ENCODE peak calls at places on chromosomes 3 and 15, in six cellular contexts. C is DND-41, M is A549, A is choroid plexus epithelial cell, R is fibroblast of mammary gland, B is fibroblast of lung. U is an unnamed sample.

GRCh38 chr3:173920386-173920785 is 522.8 kb downstream of the NLGN1 start:
- DNase-seq in A (peak), M (no peak), B (no peak), C (no peak), R (peak), U (no peak)

GRCh38 chr3:175433026-175433668 is 574.0 kb downstream of the NAALADL2 start:
- DNase-seq in B (peak), A (peak), M (no peak), R (peak), C (no peak), U (peak)

GRCh38 chr15:41810651-41811431 is 17.1 kb upstream of the JMJD7 start:
- DNase-seq in A (no peak), M (no peak), B (no peak), R (no peak), C (no peak), U (no peak)

GRCh38 chr3:127410137-127410488 is 122.3 kb upstream of the PRR20G start:
- DNase-seq in M (no peak), B (no peak), A (no peak), R (no peak), C (no peak), U (no peak)

GRCh38 chr3:158789592-158789991 is 12.3 kb upstream of the MFSD1 start:
- DNase-seq in A (peak), C (no peak), B (peak), M (peak), R (peak), U (peak)

GRCh38 chr15:57323806-57324589 is 52.3 kb upstream of the CGNL1 start:
- DNase-seq in B (no peak), M (peak), A (peak), C (peak), R (peak), U (peak)

GRCh38 chr15:31262901-31263671 is 63.5 kb upstream of the KLF13 start:
- DNase-seq in A (peak), R (peak), M (no peak), B (peak), C (no peak), U (no peak)

GRCh38 chr3:14548321-14548729 is 8.2 kb upstream of the GRIP2 start:
- DNase-seq in A (peak), M (peak), B (peak), C (peak), R (peak), U (peak)

GRCh38 chr3:104206925-104207324 is 1159.8 kb upstream of the ALCAM start:
- DNase-seq in C (no peak), B (no peak), A (no peak), R (no peak), M (peak), U (no peak)

GRCh38 chr3:196275126-196275525 is 12.4 kb downstream of the PCYT1A start:
- DNase-seq in B (no peak), M (no peak), C (no peak), A (peak), R (peak), U (peak)

GRCh38 chr3:33181229-33181628 is 37.4 kb downstream of the SUSD5 start:
- DNase-seq in A (no peak), M (no peak), R (no peak), C (no peak), B (no peak), U (no peak)

GRCh38 chr3:171334465-171334811 is 125.8 kb downstream of the TNIK start:
- DNase-seq in M (peak), B (no peak), A (no peak), C (no peak), R (no peak), U (no peak)

GRCh38 chr15:90037510-90037860 is 36.4 kb downstream of the ZNF710 start:
- DNase-seq in C (no peak), A (peak), M (no peak), R (peak), B (peak), U (peak)

GRCh38 chr15:34436956-34437442 is 609 bp downstream of the GOLGA8A start:
- DNase-seq in M (no peak), A (peak), B (peak), R (peak), C (no peak), U (peak)

GRCh38 chr15:34434627-34435305 is 2.8 kb downstream of the GOLGA8A start:
- DNase-seq in A (no peak), R (no peak), B (no peak), M (no peak), C (no peak), U (no peak)

GRCh38 chr15:34437687-34438086 is at the start of gene GOLGA8A:
- DNase-seq in A (peak), M (no peak), B (peak), R (peak), C (no peak), U (peak)

GRCh38 chr15:34436126-34436955 is 1.3 kb downstream of the GOLGA8A start:
- DNase-seq in M (no peak), A (no peak), C (no peak), B (peak), R (peak), U (peak)

DNA sequence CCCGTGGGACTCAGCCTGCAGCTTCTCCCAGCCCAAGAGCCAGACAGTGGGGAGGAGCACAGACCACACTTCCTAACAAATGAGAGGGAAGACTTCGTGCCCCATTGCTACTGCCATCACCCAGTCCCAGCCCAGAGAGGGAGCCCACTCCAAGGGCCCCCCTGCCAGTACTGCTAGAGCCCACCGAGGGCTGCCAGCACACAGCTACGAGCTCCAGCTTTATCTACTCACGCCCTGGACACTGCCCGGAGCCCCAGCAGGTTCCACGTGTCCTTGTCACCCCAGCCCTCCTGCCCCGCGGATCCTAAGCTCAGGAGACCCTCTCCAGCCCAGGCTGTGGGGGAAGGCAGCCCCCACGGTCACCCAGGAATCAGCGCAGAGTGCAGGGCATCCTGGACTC is 1.9 kb downstream of the GOLGA8A start:
- DNase-seq in M (no peak), C (no peak), B (no peak), A (no peak), R (no peak), U (no peak)
- H3K4me3 ChIP-seq in M (no peak), C (no peak), B (no peak), A (no peak), R (no peak), U (no peak)

GRCh38 chr3:188745031-188745430 is 426.7 kb upstream of the TPRG1 start:
- DNase-seq in M (no peak), A (no peak), R (no peak), C (no peak), B (no peak), U (no peak)

GRCh38 chr3:188749830-188750229 is 421.9 kb upstream of the TPRG1 start:
- DNase-seq in B (no peak), A (no peak), M (no peak), C (no peak), R (no peak), U (no peak)

GRCh38 chr3:188746291-188746783 is 425.4 kb upstream of the TPRG1 start:
- DNase-seq in M (peak), A (peak), R (no peak), B (peak), C (no peak), U (no peak)

GRCh38 chr3:188749010-188749617 is 422.7 kb upstream of the TPRG1 start:
- DNase-seq in B (no peak), R (peak), M (peak), C (peak), A (peak), U (no peak)

GRCh38 chr3:188747487-188747886 is 424.3 kb upstream of the TPRG1 start:
- DNase-seq in B (no peak), C (no peak), R (peak), A (no peak), M (no peak), U (no peak)
- TF ChIP-seq CTCF in B (no peak), C (no peak), R (no peak), A (no peak), M (no peak), U (no peak)

GRCh38 chr3:106810461-106810733 is 566.8 kb upstream of the CCDC54 start:
- DNase-seq in R (no peak), C (no peak), A (no peak), B (no peak), M (no peak), U (no peak)

GRCh38 chr3:106813742-106814141 is 563.5 kb upstream of the CCDC54 start:
- DNase-seq in C (no peak), A (no peak), B (peak), M (no peak), R (no peak), U (no peak)

GRCh38 chr3:106817706-106818105 is 559.5 kb upstream of the CCDC54 start:
- DNase-seq in R (no peak), A (no peak), C (no peak), M (no peak), B (no peak), U (no peak)

GRCh38 chr3:106811376-106811775 is 565.9 kb upstream of the CCDC54 start:
- DNase-seq in R (peak), A (peak), C (no peak), B (peak), M (no peak), U (peak)

DNA sequence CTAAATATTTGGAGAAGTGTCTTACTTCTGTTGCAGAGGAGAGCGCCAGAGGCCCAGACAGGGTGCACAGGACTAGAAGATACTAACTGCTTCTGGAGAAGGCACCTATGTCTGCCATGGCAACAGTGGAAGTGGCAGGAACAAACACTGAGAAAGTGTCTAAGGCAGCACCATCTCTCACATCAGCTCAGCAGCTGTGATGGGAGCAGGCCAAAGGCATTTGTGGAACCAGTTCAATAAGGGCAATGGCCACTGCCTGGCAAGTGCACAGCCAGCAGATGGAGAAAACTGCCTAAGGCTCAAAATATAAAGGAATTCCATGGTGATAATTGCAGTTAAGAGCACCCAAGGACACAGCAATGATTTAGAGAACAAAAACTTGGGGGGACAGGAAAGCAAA is 563.0 kb upstream of the CCDC54 start:
- DNase-seq in A (no peak), M (no peak), R (no peak), B (no peak), C (no peak), U (no peak)
- H3K4me3 ChIP-seq in A (no peak), M (no peak), R (no peak), B (no peak), C (no peak), U (no peak)

DNA sequence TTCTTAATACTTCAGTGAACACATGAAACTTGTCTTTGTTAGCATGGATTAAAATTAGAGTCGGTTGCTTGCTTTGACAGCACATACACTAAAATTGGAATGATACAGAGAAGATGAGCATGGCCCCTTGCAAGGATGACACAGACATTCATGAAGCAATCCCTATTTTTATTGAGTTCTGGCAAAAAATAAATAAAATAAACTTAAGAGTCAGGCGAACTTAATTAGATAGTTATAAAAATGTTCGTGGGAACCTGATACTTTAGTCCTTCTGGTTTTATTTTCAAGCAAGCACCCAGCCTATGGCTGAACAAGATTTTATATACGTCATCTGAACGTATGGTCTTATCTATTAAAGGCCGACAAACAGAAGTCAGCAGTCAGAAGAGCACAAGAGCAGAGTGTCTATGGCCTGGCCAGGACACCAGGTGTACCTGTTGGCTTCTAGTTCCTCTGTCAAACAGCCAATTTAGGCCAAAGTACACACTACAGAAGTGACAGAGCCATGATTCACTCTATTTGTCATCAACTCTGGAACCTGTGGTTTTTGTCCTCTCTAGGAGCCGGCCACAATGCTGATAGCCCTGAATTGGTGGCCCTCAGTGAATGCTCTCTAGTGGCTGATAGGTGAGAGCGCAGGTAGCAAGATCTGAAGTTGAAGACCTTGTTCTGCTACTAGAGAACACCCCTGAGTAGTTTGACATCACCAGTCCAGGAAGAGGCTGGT is 64.3 kb downstream of the LEO1 start:
- DNase-seq in A (peak), R (peak), M (peak), B (peak), C (no peak), U (peak)
- TF ChIP-seq CTCF in A (peak), R (no peak), M (peak), B (no peak), C (no peak), U (no peak)